ENCODE peak calls at places on chromosomes 11 and 22, in five cellular contexts. J, S, M, I and Y are unnamed samples.
A peak's percentile ranks its signal among the peaks of the same experiment; 100 is the strongest.

GRCh38 chr22:33109532-33110148 is 51.5 kb upstream of the SYN3 start:
- DNase-seq in J (no peak), S (no peak), M (no peak), I (no peak), Y (no peak)

GRCh38 chr11:108983621-108984020 is 318.8 kb downstream of the DDX10 start:
- DNase-seq in J (peak; percentile 88), S (no peak), M (no peak), I (no peak), Y (no peak)

GRCh38 chr11:109424893-109425292 is 2.9 kb downstream of the C11orf87 start:
- DNase-seq in J (peak; percentile 16), S (peak; percentile 7), M (no peak), I (no peak), Y (no peak)

GRCh38 chr11:126918556-126918955 is 82.0 kb downstream of the KIRREL3 start:
- DNase-seq in J (peak; percentile 26), S (peak; percentile 41), M (no peak), I (no peak), Y (no peak)

GRCh38 chr11:114595571-114595970 is at the start of gene NXPE4:
- DNase-seq in J (no peak), S (no peak), M (no peak), I (no peak), Y (no peak)

GRCh38 chr22:33180371-33180770 is 122.2 kb upstream of the SYN3 start:
- DNase-seq in J (no peak), S (no peak), M (no peak), I (no peak), Y (no peak)

GRCh38 chr11:126477526-126478275 is 122.2 kb downstream of the ST3GAL4 start:
- DNase-seq in J (peak; percentile 55), S (peak; percentile 19), M (no peak), I (no peak), Y (no peak)

GRCh38 chr11:83663446-83663845 is 377.3 kb upstream of the CCDC90B start:
- DNase-seq in J (peak; percentile 30), S (no peak), M (no peak), I (no peak), Y (no peak)

GRCh38 chr11:99148352-99148751 is 127.6 kb downstream of the CNTN5 start:
- DNase-seq in J (no peak), S (no peak), M (no peak), I (no peak), Y (no peak)

GRCh38 chr11:78370406-78371172 is 47.0 kb downstream of the GAB2 start:
- DNase-seq in J (no peak), S (no peak), M (no peak), I (no peak), Y (no peak)

GRCh38 chr11:2298131-2298794 is 3.5 kb downstream of the C11orf21 start:
- DNase-seq in J (no peak), S (no peak), M (no peak), I (no peak), Y (no peak)

GRCh38 chr22:49715450-49715849 is 112.2 kb downstream of the BRD1 start:
- DNase-seq in J (no peak), S (no peak), M (no peak), I (no peak), Y (no peak)

GRCh38 chr22:17579535-17579981 is 16.3 kb downstream of the SLC25A18 start:
- DNase-seq in J (no peak), S (no peak), M (no peak), I (no peak), Y (no peak)

GRCh38 chr11:118152552-118153471 is at the start of gene SCN4B:
- DNase-seq in J (peak; percentile 57), S (peak; percentile 60), M (peak; percentile 80), I (peak; percentile 34), Y (peak; percentile 94)